ENCODE peak calls at places on chromosomes 7 and 10, in eight cellular contexts. U is Panc1, X is AG09309, Y is AG10803, K is H9, P is neural progenitor cell, V is colonic mucosa, T is GM12865. A is an unnamed sample.

GRCh38 chr7:142535123-142535779 is 214.0 kb upstream of the PRSS1 start:
- DNase-seq in U (peak; percentile 81), X (no peak), Y (peak; percentile 82), K (peak; percentile 80), P (peak; percentile 89), V (peak; percentile 55), T (peak; percentile 68), A (peak; percentile 42)

GRCh38 chr7:2171855-2172254 is 60.9 kb downstream of the MAD1L1 start:
- DNase-seq in U (no peak), X (no peak), Y (no peak), K (no peak), P (no peak), V (no peak), T (no peak), A (no peak)

GRCh38 chr7:5143106-5143505 is 46.9 kb upstream of the WIPI2 start:
- DNase-seq in U (no peak), X (no peak), Y (no peak), K (no peak), P (no peak), V (no peak), T (no peak), A (no peak)

GRCh38 chr10:130300608-130301025 is 164.4 kb downstream of the GLRX3 start:
- DNase-seq in U (no peak), X (no peak), Y (peak; percentile 48), K (no peak), P (no peak), V (no peak), T (no peak), A (no peak)

GRCh38 chr10:49324711-49325110 is 25.7 kb downstream of the C10orf71 start:
- DNase-seq in U (no peak), X (no peak), Y (no peak), K (peak; percentile 44), P (peak; percentile 41), V (no peak), T (no peak), A (no peak)

GRCh38 chr7:96397936-96398596 is 76.2 kb upstream of the SLC25A13 start:
- DNase-seq in U (no peak), X (no peak), Y (no peak), K (no peak), P (peak; percentile 7), V (no peak), T (no peak), A (no peak)

GRCh38 chr7:134886353-134887057 is 99.8 kb upstream of the AGBL3 start:
- DNase-seq in U (no peak), X (no peak), Y (peak; percentile 72), K (no peak), P (no peak), V (no peak), T (no peak), A (peak; percentile 39)

GRCh38 chr7:129327076-129327475 is 102.2 kb downstream of the AHCYL2 start:
- DNase-seq in U (no peak), X (no peak), Y (no peak), K (no peak), P (no peak), V (no peak), T (no peak), A (no peak)

GRCh38 chr7:30412810-30413504 is 65.6 kb downstream of the NOD1 start:
- DNase-seq in U (peak; percentile 52), X (peak; percentile 67), Y (peak; percentile 83), K (peak; percentile 70), P (peak; percentile 91), V (no peak), T (peak; percentile 71), A (peak; percentile 42)

GRCh38 chr7:157228864-157229422 is 90.2 kb downstream of the UBE3C start:
- DNase-seq in U (no peak), X (no peak), Y (peak; percentile 30), K (peak; percentile 62), P (peak; percentile 68), V (no peak), T (peak; percentile 29), A (no peak)

GRCh38 chr7:157219154-157219553 is 80.4 kb downstream of the UBE3C start:
- DNase-seq in U (no peak), X (no peak), Y (no peak), K (no peak), P (no peak), V (no peak), T (peak; percentile 44), A (no peak)

GRCh38 chr7:157220916-157221569 is 82.3 kb downstream of the UBE3C start:
- DNase-seq in U (no peak), X (no peak), Y (no peak), K (no peak), P (no peak), V (no peak), T (no peak), A (no peak)

GRCh38 chr7:157224627-157225026 is 85.9 kb downstream of the UBE3C start:
- DNase-seq in U (no peak), X (no peak), Y (peak; percentile 44), K (no peak), P (no peak), V (no peak), T (no peak), A (no peak)
- TF ChIP-seq CTCF in U (no peak), X (peak; percentile 24), Y (peak; percentile 31), K (no peak), P (no peak), V (no peak), T (no peak), A (no peak)

GRCh38 chr7:133611955-133612354 is 359.1 kb downstream of the EXOC4 start:
- DNase-seq in U (no peak), X (no peak), Y (no peak), K (no peak), P (no peak), V (no peak), T (no peak), A (no peak)
- TF ChIP-seq CTCF in U (no peak), X (no peak), Y (no peak), K (no peak), P (no peak), V (no peak), T (no peak), A (no peak)

GRCh38 chr7:83732305-83732704 is 83.4 kb upstream of the SEMA3E start:
- DNase-seq in U (no peak), X (no peak), Y (no peak), K (no peak), P (no peak), V (no peak), T (peak; percentile 52), A (no peak)
- TF ChIP-seq CTCF in U (no peak), X (no peak), Y (no peak), K (no peak), P (no peak), V (no peak), T (no peak), A (no peak)

GRCh38 chr10:3287566-3288445 is 115.2 kb upstream of the PITRM1 start:
- DNase-seq in U (no peak), X (no peak), Y (no peak), K (no peak), P (no peak), V (peak; percentile 90), T (no peak), A (no peak)
- TF ChIP-seq CTCF in U (no peak), X (no peak), Y (no peak), K (no peak), P (no peak), V (no peak), T (no peak), A (no peak)

DNA sequence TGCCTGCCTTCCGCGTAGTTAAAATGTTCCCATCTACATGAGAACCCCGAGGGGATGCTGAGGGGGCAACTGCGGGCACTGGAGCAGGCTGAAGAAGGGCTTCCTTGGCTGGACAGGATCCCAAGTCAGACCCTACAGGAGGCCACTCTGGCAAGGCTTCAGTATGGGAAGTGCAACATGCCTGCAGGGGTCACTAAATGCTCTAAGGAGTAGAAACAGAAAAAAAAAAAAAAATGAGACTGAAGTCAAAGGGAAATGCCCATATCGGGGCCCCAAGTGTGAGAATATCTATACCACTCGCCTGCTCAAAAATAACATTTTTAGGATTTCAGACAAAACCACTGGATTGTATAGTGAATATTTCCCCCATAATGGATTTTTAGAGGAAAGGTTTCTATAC is 33.5 kb downstream of the FAM204A start:
- DNase-seq in U (no peak), X (no peak), Y (no peak), K (peak; percentile 43), P (peak; percentile 33), V (no peak), T (no peak), A (no peak)
- TF ChIP-seq CTCF in U (no peak), X (no peak), Y (no peak), K (no peak), P (peak; percentile 13), V (no peak), T (no peak), A (no peak)

GRCh38 chr7:68424643-68425297 is 1173.5 kb upstream of the AUTS2 start:
- DNase-seq in U (no peak), X (no peak), Y (no peak), K (no peak), P (no peak), V (no peak), T (no peak), A (no peak)

GRCh38 chr7:68420342-68420750 is 1177.9 kb upstream of the AUTS2 start:
- DNase-seq in U (no peak), X (no peak), Y (no peak), K (no peak), P (no peak), V (no peak), T (no peak), A (no peak)

GRCh38 chr7:68421712-68422111 is 1176.6 kb upstream of the AUTS2 start:
- DNase-seq in U (no peak), X (no peak), Y (no peak), K (no peak), P (no peak), V (no peak), T (no peak), A (no peak)

GRCh38 chr7:68429376-68430117 is 1168.7 kb upstream of the AUTS2 start:
- DNase-seq in U (no peak), X (no peak), Y (no peak), K (no peak), P (peak; percentile 65), V (no peak), T (no peak), A (no peak)

DNA sequence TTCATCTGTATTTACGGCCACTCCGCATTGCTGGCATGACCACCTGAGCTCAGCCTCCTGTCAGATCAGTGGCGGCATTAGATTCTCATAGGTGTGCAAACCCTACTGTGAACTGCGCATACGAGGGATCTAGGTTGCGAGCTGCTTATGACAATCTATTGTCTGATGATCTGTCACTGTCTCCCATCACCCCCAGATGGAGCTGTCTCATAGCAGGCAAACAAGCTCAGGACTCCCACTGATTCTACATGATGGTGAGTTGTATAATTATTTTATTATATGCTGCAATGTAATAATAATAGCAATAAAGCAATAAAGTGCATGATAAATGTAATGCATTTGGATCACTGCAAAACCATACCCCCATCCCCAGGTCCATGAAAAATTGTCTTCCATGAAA is 1172.9 kb upstream of the AUTS2 start:
- DNase-seq in U (no peak), X (no peak), Y (peak; percentile 28), K (no peak), P (no peak), V (no peak), T (no peak), A (no peak)
- TF ChIP-seq CTCF in U (no peak), X (peak; percentile 27), Y (peak; percentile 51), K (peak; percentile 34), P (peak; percentile 27), V (no peak), T (no peak), A (no peak)

GRCh38 chr7:24894670-24895221 is 85.2 kb downstream of the OSBPL3 start:
- DNase-seq in U (no peak), X (no peak), Y (no peak), K (peak; percentile 43), P (peak; percentile 43), V (no peak), T (no peak), A (no peak)
- TF ChIP-seq CTCF in U (peak; percentile 57), X (peak; percentile 44), Y (peak; percentile 48), K (peak; percentile 67), P (peak; percentile 47), V (no peak), T (no peak), A (peak; percentile 56)